ENCODE peak calls at places on chromosome 3, in seven cellular contexts. O is body of pancreas; U is transverse colon; P is stomach; R is CD4-positive, alpha-beta memory T cell; J is BE2C; K is AG09309. M is an unnamed sample.

GRCh38 chr3:143824675-143825074 is 23.6 kb downstream of the SLC9A9 start:
- DNase-seq in O (no peak), U (no peak), P (no peak), R (no peak), J (no peak), K (no peak), M (no peak)

GRCh38 chr3:86269364-86270155 is 721.4 kb downstream of the VGLL3 start:
- DNase-seq in O (no peak), U (no peak), P (no peak), R (no peak), J (no peak), K (no peak), M (no peak)

GRCh38 chr3:66497982-66498671 is 2.7 kb downstream of the LRIG1 start:
- DNase-seq in O (peak), U (no peak), P (no peak), R (no peak), J (no peak), K (no peak), M (no peak)

GRCh38 chr3:159727506-159727905 is 261.1 kb upstream of the IL12A start:
- DNase-seq in O (no peak), U (no peak), P (no peak), R (no peak), J (no peak), K (no peak), M (no peak)

GRCh38 chr3:195098741-195099525 is 172.0 kb downstream of the XXYLT1 start:
- DNase-seq in O (no peak), U (no peak), P (no peak), R (no peak), J (no peak), K (no peak), M (no peak)

GRCh38 chr3:164470471-164470870 is 607.8 kb downstream of the SI start:
- DNase-seq in O (no peak), U (no peak), P (no peak), R (no peak), J (no peak), K (no peak), M (no peak)

GRCh38 chr3:161349529-161350278 is 21.6 kb downstream of the SPTSSB start:
- DNase-seq in O (no peak), U (no peak), P (no peak), R (peak), J (no peak), K (peak), M (peak)

GRCh38 chr3:73419179-73419803 is 205.4 kb downstream of the PDZRN3 start:
- DNase-seq in O (no peak), U (no peak), P (no peak), R (no peak), J (no peak), K (peak), M (peak)

GRCh38 chr3:153162513-153163348 is 705 bp downstream of the RAP2B start:
- DNase-seq in O (peak), U (peak), P (peak), R (peak), J (no peak), K (no peak), M (no peak)

GRCh38 chr3:101070260-101071121 is 77.3 kb upstream of the ABI3BP start:
- DNase-seq in O (peak), U (peak), P (peak), R (peak), J (peak), K (no peak), M (no peak)

GRCh38 chr3:188440563-188440962 is 286.6 kb downstream of the LPP start:
- DNase-seq in O (no peak), U (no peak), P (no peak), R (no peak), J (no peak), K (no peak), M (no peak)

GRCh38 chr3:110519066-110519465 is 552.5 kb upstream of the NECTIN3 start:
- DNase-seq in O (no peak), U (no peak), P (no peak), R (no peak), J (no peak), K (no peak), M (no peak)

GRCh38 chr3:106206165-106206564 is 337.4 kb upstream of the CBLB start:
- DNase-seq in O (no peak), U (no peak), P (no peak), R (peak), J (no peak), K (no peak), M (no peak)

GRCh38 chr3:123732447-123732846 is 147.6 kb upstream of the HACD2 start:
- DNase-seq in O (no peak), U (no peak), P (no peak), R (no peak), J (no peak), K (no peak), M (peak)

GRCh38 chr3:9912294-9912935 is 4.5 kb upstream of the IL17RC start:
- DNase-seq in O (no peak), U (no peak), P (no peak), R (peak), J (no peak), K (peak), M (no peak)

GRCh38 chr3:37862712-37863551 is 1.3 kb downstream of the CTDSPL start:
- DNase-seq in O (no peak), U (peak), P (no peak), R (no peak), J (no peak), K (no peak), M (no peak)

GRCh38 chr3:100107227-100107626 is 7.1 kb downstream of the FILIP1L start:
- DNase-seq in O (no peak), U (no peak), P (no peak), R (no peak), J (no peak), K (no peak), M (no peak)

GRCh38 chr3:70871909-70872656 is 559.6 kb upstream of the MDFIC2 start:
- DNase-seq in O (no peak), U (no peak), P (no peak), R (no peak), J (no peak), K (peak), M (no peak)

GRCh38 chr3:100941046-100941445 is 52.2 kb downstream of the ABI3BP start:
- DNase-seq in O (no peak), U (no peak), P (no peak), R (no peak), J (no peak), K (no peak), M (no peak)

GRCh38 chr3:107775958-107776357 is 253.2 kb downstream of the BBX start:
- DNase-seq in O (no peak), U (no peak), P (no peak), R (no peak), J (no peak), K (no peak), M (no peak)

GRCh38 chr3:196894557-196895295 is 27.0 kb downstream of the SENP5 start:
- DNase-seq in O (no peak), U (no peak), P (no peak), R (no peak), J (no peak), K (no peak), M (no peak)

GRCh38 chr3:70308760-70309159 is 3.7 kb downstream of the MDFIC2 start:
- DNase-seq in O (no peak), U (no peak), P (no peak), R (no peak), J (no peak), K (no peak), M (peak)

GRCh38 chr3:32819581-32820348 is 2.0 kb downstream of the TRIM71 start:
- DNase-seq in O (no peak), U (no peak), P (no peak), R (no peak), J (no peak), K (no peak), M (no peak)

GRCh38 chr3:129576514-129577345 is 29.7 kb downstream of the PLXND1 start:
- DNase-seq in O (peak), U (peak), P (peak), R (peak), J (no peak), K (no peak), M (no peak)

GRCh38 chr3:26104856-26105255 is 315.0 kb downstream of the OXSM start:
- DNase-seq in O (no peak), U (no peak), P (no peak), R (no peak), J (no peak), K (no peak), M (no peak)

GRCh38 chr3:83934208-83935150 is 1024.3 kb upstream of the CADM2 start:
- DNase-seq in O (no peak), U (no peak), P (no peak), R (no peak), J (no peak), K (no peak), M (no peak)

GRCh38 chr3:32256206-32256605 is 17.7 kb downstream of the CMTM8 start:
- DNase-seq in O (no peak), U (no peak), P (no peak), R (no peak), J (no peak), K (no peak), M (no peak)

GRCh38 chr3:171528102-171528501 is 67.9 kb upstream of the TNIK start:
- DNase-seq in O (no peak), U (no peak), P (no peak), R (no peak), J (no peak), K (no peak), M (no peak)

GRCh38 chr3:113825090-113825489 is 13.5 kb upstream of the GRAMD1C start:
- DNase-seq in O (no peak), U (no peak), P (no peak), R (no peak), J (no peak), K (no peak), M (no peak)

GRCh38 chr3:61814674-61815073 is 253.3 kb downstream of the PTPRG start:
- DNase-seq in O (no peak), U (peak), P (no peak), R (no peak), J (no peak), K (no peak), M (no peak)

GRCh38 chr3:122941233-122942206 is 86.0 kb downstream of the SEMA5B start:
- DNase-seq in O (no peak), U (no peak), P (no peak), R (no peak), J (peak), K (no peak), M (no peak)

DNA sequence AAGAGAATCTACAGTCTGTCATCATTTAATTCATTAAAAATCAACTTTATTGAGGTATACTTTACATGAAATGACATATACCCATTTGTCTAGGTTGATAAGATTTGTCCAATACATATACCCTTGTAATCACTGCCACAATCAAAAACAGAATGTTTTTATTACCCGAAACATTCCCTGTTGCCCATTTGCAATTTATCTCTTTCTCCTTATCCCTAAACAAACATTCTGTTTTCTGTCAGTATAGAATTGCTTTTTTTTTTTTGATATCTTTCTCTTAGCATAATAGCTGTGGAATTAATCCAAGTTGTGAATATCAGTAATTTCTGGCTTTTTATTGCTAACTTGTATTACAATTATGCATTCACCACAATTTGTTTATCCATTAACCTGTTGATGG is 4.3 kb upstream of the CNTN6 start:
- DNase-seq in O (no peak), U (no peak), P (no peak), R (no peak), J (no peak), K (no peak), M (no peak)
- H3K4me3 ChIP-seq in O (no peak), U (no peak), P (no peak), R (no peak), J (no peak), K (no peak), M (no peak)

DNA sequence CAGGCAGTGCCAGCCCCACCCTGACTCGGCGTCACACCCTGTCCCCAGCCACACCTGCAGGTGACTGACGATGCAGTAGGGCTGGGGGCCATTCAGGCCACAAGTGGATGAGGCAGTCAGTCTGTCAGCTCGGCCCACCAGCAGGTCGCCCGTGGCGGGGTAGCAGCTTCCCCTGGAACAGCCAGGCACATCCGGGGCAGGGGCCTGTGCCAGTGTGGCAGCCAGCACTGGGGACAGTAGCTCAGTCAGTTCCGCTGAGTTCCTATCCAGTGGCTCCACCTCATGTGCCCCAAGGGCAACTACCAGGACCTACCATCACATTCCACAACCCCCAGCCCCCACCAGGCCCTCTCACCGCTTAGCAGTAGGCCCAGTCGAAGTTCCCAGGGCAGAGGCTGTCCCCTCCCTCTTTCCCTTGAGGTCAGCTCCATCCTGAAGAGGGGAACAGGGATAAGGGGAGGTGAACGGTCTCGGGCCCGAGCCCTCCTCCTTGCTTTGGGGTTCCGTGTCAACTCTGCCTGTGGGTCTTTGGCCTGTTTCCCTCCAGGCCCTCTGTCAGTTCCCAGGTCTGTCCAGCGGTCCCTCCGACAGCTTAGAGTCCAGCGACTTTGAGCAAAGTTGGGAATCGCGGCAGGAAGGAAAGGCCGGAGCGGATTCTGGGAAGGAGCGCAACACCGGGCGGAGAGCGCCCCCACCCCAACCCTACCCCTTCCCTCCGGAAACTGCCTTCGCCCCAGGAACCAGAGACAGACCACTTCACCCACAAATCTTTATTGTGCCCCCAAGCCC is at the start of gene LAMB2:
- DNase-seq in O (peak), U (peak), P (peak), R (no peak), J (peak), K (peak), M (peak)
- H3K4me3 ChIP-seq in O (peak), U (peak), P (peak), R (no peak), J (peak), K (peak), M (peak)

DNA sequence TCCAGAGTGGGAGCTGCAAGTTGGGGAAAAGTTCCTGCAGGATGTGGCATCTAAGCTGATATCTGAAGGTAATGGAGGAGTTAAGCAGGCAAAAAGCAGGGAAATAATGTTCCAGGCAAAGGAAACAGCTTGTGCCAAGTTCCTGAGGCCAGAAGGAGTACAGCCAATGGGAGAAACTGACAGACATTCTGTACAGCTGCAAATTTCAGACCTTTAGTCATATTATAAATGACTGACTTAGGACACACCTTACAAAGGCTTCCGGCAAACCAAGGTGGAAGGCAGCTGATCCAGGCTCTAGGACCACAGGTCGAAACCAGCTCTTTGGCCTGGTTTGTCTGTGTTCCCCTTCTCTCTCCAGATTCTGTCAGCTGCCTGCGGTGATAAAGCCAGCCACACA is 9.3 kb downstream of the WWTR1 start:
- DNase-seq in O (no peak), U (no peak), P (no peak), R (no peak), J (no peak), K (no peak), M (no peak)
- H3K4me3 ChIP-seq in O (no peak), U (no peak), P (no peak), R (no peak), J (no peak), K (no peak), M (no peak)

GRCh38 chr3:29695201-29695904 is 414.5 kb downstream of the RBMS3 start:
- DNase-seq in O (no peak), U (no peak), P (no peak), R (no peak), J (no peak), K (peak), M (peak)
- H3K4me3 ChIP-seq in O (no peak), U (no peak), P (no peak), R (no peak), J (no peak), K (no peak), M (no peak)

DNA sequence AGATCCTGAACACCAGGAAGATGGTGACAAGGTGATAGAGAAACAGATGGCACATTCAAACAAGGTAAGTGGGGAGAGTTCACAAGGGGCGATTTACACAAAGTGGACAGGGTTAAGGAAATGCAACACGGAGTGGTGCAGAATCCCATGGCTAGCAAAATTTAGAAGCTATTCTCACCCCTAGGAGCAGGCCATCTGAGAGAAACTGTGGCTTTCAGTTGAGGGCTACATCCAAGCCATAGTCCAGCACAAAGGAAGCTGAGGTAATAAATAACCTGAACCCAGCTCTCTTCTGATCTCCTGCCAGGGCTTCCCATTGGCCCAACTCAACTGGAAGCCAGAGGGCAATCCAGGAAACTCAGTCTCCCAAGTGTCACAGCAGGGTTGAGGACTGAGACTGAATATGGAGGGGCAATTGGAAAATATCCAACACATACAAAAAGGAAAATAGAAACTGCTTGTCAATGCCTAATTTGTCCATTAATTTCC is 1.2 kb upstream of the ZNF445 start:
- DNase-seq in O (no peak), U (no peak), P (no peak), R (no peak), J (no peak), K (no peak), M (no peak)
- H3K4me3 ChIP-seq in O (no peak), U (no peak), P (no peak), R (no peak), J (no peak), K (no peak), M (no peak)

GRCh38 chr3:139679218-139679617 is 1.4 kb upstream of the NMNAT3 start:
- DNase-seq in O (no peak), U (no peak), P (no peak), R (no peak), J (no peak), K (no peak), M (no peak)
- H3K4me3 ChIP-seq in O (no peak), U (no peak), P (no peak), R (no peak), J (no peak), K (no peak), M (no peak)

DNA sequence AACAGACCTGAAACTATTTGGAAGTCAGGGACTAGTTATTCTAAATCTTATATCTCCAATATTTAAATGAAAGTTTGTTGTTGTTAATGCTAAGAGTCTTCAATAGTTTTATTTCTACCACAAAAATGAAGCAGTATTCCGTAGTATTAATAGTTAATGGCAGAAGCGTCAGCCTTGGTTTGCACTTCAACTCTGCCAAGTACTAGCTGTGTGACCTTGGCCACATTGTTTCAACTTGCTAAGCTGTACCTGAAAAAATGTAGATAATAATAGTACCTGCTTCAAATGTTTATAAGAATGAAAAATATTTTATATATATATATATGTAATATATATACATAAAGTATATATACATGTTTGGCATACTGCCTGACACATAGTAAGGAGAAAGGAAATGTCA is 354.6 kb upstream of the SATB1 start:
- DNase-seq in O (peak), U (no peak), P (no peak), R (no peak), J (no peak), K (no peak), M (no peak)
- H3K4me3 ChIP-seq in O (no peak), U (no peak), P (no peak), R (no peak), J (no peak), K (no peak), M (no peak)

GRCh38 chr3:187025254-187025655 is 94.9 kb downstream of the ST6GAL1 start:
- DNase-seq in O (no peak), U (no peak), P (no peak), R (peak), J (no peak), K (no peak), M (no peak)

GRCh38 chr3:187027531-187027936 is 97.2 kb downstream of the ST6GAL1 start:
- DNase-seq in O (no peak), U (peak), P (no peak), R (peak), J (no peak), K (no peak), M (no peak)

GRCh38 chr3:187025656-187026320 is 95.5 kb downstream of the ST6GAL1 start:
- DNase-seq in O (no peak), U (no peak), P (no peak), R (no peak), J (peak), K (no peak), M (no peak)

GRCh38 chr3:187024561-187025226 is 94.4 kb downstream of the ST6GAL1 start:
- DNase-seq in O (no peak), U (no peak), P (no peak), R (no peak), J (no peak), K (no peak), M (no peak)

GRCh38 chr3:187026321-187026678 is 96.0 kb downstream of the ST6GAL1 start:
- DNase-seq in O (no peak), U (no peak), P (no peak), R (no peak), J (no peak), K (no peak), M (no peak)
- H3K4me3 ChIP-seq in O (no peak), U (no peak), P (no peak), R (peak), J (no peak), K (no peak), M (no peak)

GRCh38 chr3:14750650-14751049 is 68.1 kb upstream of the FGD5 start:
- DNase-seq in O (no peak), U (no peak), P (no peak), R (no peak), J (no peak), K (no peak), M (no peak)
- H3K4me3 ChIP-seq in O (no peak), U (no peak), P (no peak), R (no peak), J (no peak), K (no peak), M (no peak)

M was measured in AG04450.